ENCODE peak calls at places on chromosomes 4 and X, in nine cellular contexts. L is heart left ventricle; M is stimulated activated naive CD8-positive, alpha-beta T cell treated with anti-CD3 and anti-CD28 coated beads, Interleukin-15, amount 100 ng/mL, for 72 hours; F is NCI-H510A treated with DMSO at 0.1 percent for 48 hours; X is tibial artery; E is caudate nucleus; D is keratinocyte; S is activated naive CD8-positive, alpha-beta T cell treated with anti-CD3 and anti-CD28 coated beads, Interleukin-2, amount 10 ng/mL, durations not matched to agents 7 days and 5 days; O is neural progenitor cell. T is an unnamed sample.

GRCh38 chrX:104712515-104712914 is 146.5 kb downstream of the IL1RAPL2 start:
- DNase-seq in L (no peak), M (no peak), F (no peak), X (no peak), E (no peak), D (no peak), S (no peak), O (no peak), T (no peak)

GRCh38 chr4:142846729-142847606 is 867 bp upstream of the INPP4B start:
- DNase-seq in L (peak), M (peak), F (peak), X (peak), E (peak), D (no peak), S (peak), O (peak), T (peak)

GRCh38 chrX:106780259-106780658 is 22.2 kb upstream of the TBC1D8B start:
- DNase-seq in L (no peak), M (no peak), F (no peak), X (no peak), E (no peak), D (no peak), S (no peak), O (no peak), T (no peak)

GRCh38 chr4:120842046-120842445 is 80.5 kb downstream of the PRDM5 start:
- DNase-seq in L (no peak), M (no peak), F (peak), X (no peak), E (no peak), D (no peak), S (no peak), O (no peak), T (no peak)

GRCh38 chrX:123263246-123263757 is 79.2 kb downstream of the GRIA3 start:
- DNase-seq in L (no peak), M (no peak), F (no peak), X (no peak), E (no peak), D (no peak), S (no peak), O (peak), T (peak)

GRCh38 chr4:184309241-184310170 is 91.8 kb upstream of the ENPP6 start:
- DNase-seq in L (no peak), M (no peak), F (no peak), X (no peak), E (no peak), D (no peak), S (no peak), O (no peak), T (no peak)

GRCh38 chr4:70688795-70689231 is 481 bp downstream of the UTP3 start:
- DNase-seq in L (no peak), M (no peak), F (no peak), X (no peak), E (no peak), D (no peak), S (no peak), O (peak), T (peak)

GRCh38 chrX:23825675-23826074 is 42.7 kb downstream of the SAT1 start:
- DNase-seq in L (no peak), M (no peak), F (no peak), X (no peak), E (no peak), D (no peak), S (no peak), O (no peak), T (no peak)

GRCh38 chr4:174324725-174325124 is 41.0 kb downstream of the CEP44 start:
- DNase-seq in L (no peak), M (no peak), F (no peak), X (no peak), E (no peak), D (no peak), S (no peak), O (no peak), T (no peak)

GRCh38 chr4:3009422-3009821 is 46.1 kb downstream of the GRK4 start:
- DNase-seq in L (no peak), M (peak), F (no peak), X (no peak), E (no peak), D (no peak), S (no peak), O (peak), T (no peak)

GRCh38 chrX:55143621-55144020 is 54.8 kb downstream of the PAGE2 start:
- DNase-seq in L (no peak), M (no peak), F (no peak), X (no peak), E (no peak), D (no peak), S (no peak), O (no peak), T (no peak)

GRCh38 chrX:50988649-50989048 is 78.1 kb downstream of the BMP15 start:
- DNase-seq in L (peak), M (peak), F (no peak), X (no peak), E (no peak), D (no peak), S (no peak), O (peak), T (peak)

GRCh38 chr4:71262161-71262560 is 76.7 kb upstream of the SLC4A4 start:
- DNase-seq in L (no peak), M (no peak), F (no peak), X (no peak), E (no peak), D (no peak), S (no peak), O (no peak), T (no peak)